ENCODE peak calls at places on chromosome 2, in nine cellular contexts. V is DMS79, G is left ventricle myocardium inferior, S is fibroblast of mammary gland, M is psoas muscle, W is HEK293T, Y is fibroblast of pulmonary artery, E is skeletal muscle cell, F is GM23248. O is an unnamed sample.
A peak's percentile ranks its signal among the peaks of the same experiment; 100 is the strongest.

GRCh38 chr2:210389856-210390255 is 74.9 kb upstream of the MYL1 start:
- DNase-seq in V (no peak), G (no peak), S (no peak), M (no peak), W (no peak), Y (no peak), E (no peak), F (no peak), O (no peak)

GRCh38 chr2:209091026-209091425 is 332.8 kb upstream of the MAP2 start:
- DNase-seq in V (no peak), G (no peak), S (no peak), M (no peak), W (no peak), Y (no peak), E (no peak), F (no peak), O (no peak)

GRCh38 chr2:48207201-48207641 is 300.9 kb upstream of the FBXO11 start:
- DNase-seq in V (no peak), G (no peak), S (no peak), M (no peak), W (no peak), Y (no peak), E (no peak), F (no peak), O (no peak)

GRCh38 chr2:44655401-44655864 is 286.1 kb upstream of the SIX3 start:
- DNase-seq in V (peak; percentile 16), G (no peak), S (no peak), M (no peak), W (peak; percentile 24), Y (no peak), E (no peak), F (no peak), O (no peak)

GRCh38 chr2:25332571-25332970 is 9.2 kb downstream of the DNMT3A start:
- DNase-seq in V (no peak), G (peak; percentile 59), S (no peak), M (no peak), W (no peak), Y (no peak), E (no peak), F (no peak), O (no peak)

GRCh38 chr2:30692829-30693265 is 114.4 kb downstream of the CAPN13 start:
- DNase-seq in V (no peak), G (no peak), S (no peak), M (no peak), W (no peak), Y (no peak), E (no peak), F (peak; percentile 18), O (no peak)

GRCh38 chr2:235506291-235506996 is 12.6 kb downstream of the AGAP1 start:
- DNase-seq in V (peak; percentile 12), G (no peak), S (peak; percentile 38), M (no peak), W (no peak), Y (no peak), E (no peak), F (peak; percentile 54), O (no peak)

GRCh38 chr2:239253264-239253663 is 147.6 kb downstream of the HDAC4 start:
- DNase-seq in V (no peak), G (no peak), S (no peak), M (no peak), W (no peak), Y (no peak), E (no peak), F (no peak), O (no peak)

GRCh38 chr2:407630-408029 is 119.7 kb upstream of the ALKAL2 start:
- DNase-seq in V (no peak), G (no peak), S (no peak), M (no peak), W (no peak), Y (no peak), E (no peak), F (no peak), O (no peak)

GRCh38 chr2:28621172-28622100 is 125.6 kb downstream of the PLB1 start:
- DNase-seq in V (peak; percentile 62), G (no peak), S (peak; percentile 97), M (peak; percentile 56), W (peak; percentile 37), Y (peak; percentile 99), E (peak; percentile 95), F (peak; percentile 97), O (peak; percentile 47)

GRCh38 chr2:238848566-238848940 is 668 bp downstream of the TWIST2 start:
- DNase-seq in V (no peak), G (no peak), S (no peak), M (no peak), W (no peak), Y (no peak), E (no peak), F (no peak), O (no peak)

GRCh38 chr2:120005834-120006521 is 6.9 kb upstream of the EPB41L5 start:
- DNase-seq in V (no peak), G (no peak), S (no peak), M (no peak), W (no peak), Y (no peak), E (no peak), F (no peak), O (no peak)

GRCh38 chr2:142914507-142915313 is 37.2 kb downstream of the KYNU start:
- DNase-seq in V (no peak), G (no peak), S (no peak), M (no peak), W (no peak), Y (no peak), E (no peak), F (no peak), O (no peak)

GRCh38 chr2:63052411-63053234 is 2.0 kb downstream of the OTX1 start:
- DNase-seq in V (no peak), G (no peak), S (no peak), M (peak; percentile 10), W (no peak), Y (no peak), E (no peak), F (no peak), O (no peak)

O was measured in occipital lobe.